ENCODE peak calls at places on chromosome X, in seven cellular contexts. J is heart left ventricle, E is transverse colon, U is lower leg skin, N is sigmoid colon, Q is H1, C is IMR-90. O is an unnamed sample.
A peak's percentile ranks its signal among the peaks of the same experiment; 100 is the strongest.

GRCh38 chrX:9710332-9710731 is 55.3 kb downstream of the GPR143 start:
- DNase-seq in J (no peak), E (no peak), U (no peak), N (no peak), Q (no peak), C (no peak), O (no peak)

GRCh38 chrX:120857240-120857639 is 18.4 kb downstream of the CT47B1 start:
- DNase-seq in J (no peak), E (no peak), U (no peak), N (no peak), Q (peak; percentile 29), C (no peak), O (no peak)

GRCh38 chrX:108426262-108426661 is 12.0 kb downstream of the COL4A6 start:
- DNase-seq in J (no peak), E (no peak), U (no peak), N (no peak), Q (no peak), C (no peak), O (no peak)

GRCh38 chrX:108601276-108601675 is 135.1 kb downstream of the IRS4 start:
- DNase-seq in J (no peak), E (no peak), U (no peak), N (no peak), Q (no peak), C (no peak), O (no peak)

GRCh38 chrX:19440713-19441112 is 74.6 kb downstream of the MAP3K15 start:
- DNase-seq in J (no peak), E (no peak), U (peak; percentile 12), N (no peak), Q (no peak), C (peak; percentile 33), O (peak; percentile 23)

GRCh38 chrX:53441531-53442321 is 7.6 kb upstream of the HSD17B10 start:
- DNase-seq in J (peak; percentile 76), E (peak; percentile 87), U (peak; percentile 34), N (peak; percentile 91), Q (no peak), C (peak; percentile 49), O (peak; percentile 75)

GRCh38 chrX:37291924-37292323 is 57.2 kb upstream of the PRRG1 start:
- DNase-seq in J (no peak), E (no peak), U (no peak), N (no peak), Q (no peak), C (no peak), O (no peak)

GRCh38 chrX:20372533-20372932 is 105.8 kb upstream of the RPS6KA3 start:
- DNase-seq in J (no peak), E (no peak), U (no peak), N (no peak), Q (no peak), C (no peak), O (no peak)

GRCh38 chrX:13235930-13236329 is 83.9 kb downstream of the ATXN3L start:
- DNase-seq in J (no peak), E (no peak), U (no peak), N (no peak), Q (no peak), C (no peak), O (no peak)

GRCh38 chrX:53256446-53257041 is 24.8 kb downstream of the IQSEC2 start:
- DNase-seq in J (no peak), E (no peak), U (no peak), N (peak; percentile 50), Q (no peak), C (no peak), O (no peak)

GRCh38 chrX:150234126-150234525 is 129.0 kb upstream of the MAMLD1 start:
- DNase-seq in J (no peak), E (no peak), U (no peak), N (no peak), Q (no peak), C (peak; percentile 23), O (no peak)

GRCh38 chrX:69197690-69198089 is 32.4 kb upstream of the PJA1 start:
- DNase-seq in J (no peak), E (no peak), U (no peak), N (no peak), Q (no peak), C (no peak), O (no peak)

GRCh38 chrX:132470830-132471229 is 18.0 kb downstream of the MBNL3 start:
- DNase-seq in J (no peak), E (no peak), U (no peak), N (no peak), Q (no peak), C (no peak), O (no peak)

GRCh38 chrX:16719334-16720084 is at the start of gene SYAP1:
- DNase-seq in J (peak; percentile 94), E (peak; percentile 99), U (peak; percentile 90), N (peak; percentile 99), Q (peak; percentile 70), C (peak; percentile 99), O (peak; percentile 95)

GRCh38 chrX:85620466-85620865 is 241.0 kb upstream of the POF1B start:
- DNase-seq in J (no peak), E (no peak), U (no peak), N (no peak), Q (no peak), C (no peak), O (no peak)

GRCh38 chrX:109974906-109975655 is 27.8 kb upstream of the TMEM164 start:
- DNase-seq in J (no peak), E (no peak), U (no peak), N (no peak), Q (no peak), C (no peak), O (no peak)

GRCh38 chrX:39815621-39816020 is 282.1 kb downstream of the BCOR start:
- DNase-seq in J (no peak), E (no peak), U (no peak), N (no peak), Q (no peak), C (peak; percentile 7), O (no peak)

GRCh38 chrX:74453178-74453577 is 31.9 kb downstream of the SLC16A2 start:
- DNase-seq in J (no peak), E (no peak), U (no peak), N (no peak), Q (no peak), C (no peak), O (no peak)

GRCh38 chrX:42738552-42738951 is 39.4 kb downstream of the PPP1R2C start:
- DNase-seq in J (no peak), E (no peak), U (no peak), N (no peak), Q (no peak), C (no peak), O (no peak)

GRCh38 chrX:137428251-137428661 is 137.7 kb upstream of the ZIC3 start:
- DNase-seq in J (no peak), E (no peak), U (no peak), N (no peak), Q (no peak), C (no peak), O (no peak)

GRCh38 chrX:10239611-10240064 is 82.9 kb downstream of the CLCN4 start:
- DNase-seq in J (no peak), E (no peak), U (peak; percentile 24), N (peak; percentile 68), Q (no peak), C (peak; percentile 77), O (no peak)

GRCh38 chrX:22278375-22278774 is 5.7 kb downstream of the CBLL2 start:
- DNase-seq in J (no peak), E (no peak), U (no peak), N (no peak), Q (no peak), C (no peak), O (no peak)

GRCh38 chrX:139931646-139932076 is 1.2 kb downstream of the ATP11C start:
- DNase-seq in J (no peak), E (no peak), U (peak; percentile 14), N (no peak), Q (no peak), C (no peak), O (no peak)

GRCh38 chrX:150772150-150772970 is 79.2 kb downstream of the MTMR1 start:
- DNase-seq in J (peak; percentile 67), E (peak; percentile 82), U (peak; percentile 52), N (peak; percentile 85), Q (peak; percentile 21), C (peak; percentile 45), O (peak; percentile 83)

GRCh38 chrX:1502241-1502640 is 34.7 kb downstream of the P2RY8 start:
- DNase-seq in J (no peak), E (peak; percentile 44), U (no peak), N (no peak), Q (no peak), C (no peak), O (no peak)
- TF ChIP-seq POLR2A in J (no peak), E (no peak), U (no peak), N (no peak), Q (no peak), C (no peak), O (no peak)

DNA sequence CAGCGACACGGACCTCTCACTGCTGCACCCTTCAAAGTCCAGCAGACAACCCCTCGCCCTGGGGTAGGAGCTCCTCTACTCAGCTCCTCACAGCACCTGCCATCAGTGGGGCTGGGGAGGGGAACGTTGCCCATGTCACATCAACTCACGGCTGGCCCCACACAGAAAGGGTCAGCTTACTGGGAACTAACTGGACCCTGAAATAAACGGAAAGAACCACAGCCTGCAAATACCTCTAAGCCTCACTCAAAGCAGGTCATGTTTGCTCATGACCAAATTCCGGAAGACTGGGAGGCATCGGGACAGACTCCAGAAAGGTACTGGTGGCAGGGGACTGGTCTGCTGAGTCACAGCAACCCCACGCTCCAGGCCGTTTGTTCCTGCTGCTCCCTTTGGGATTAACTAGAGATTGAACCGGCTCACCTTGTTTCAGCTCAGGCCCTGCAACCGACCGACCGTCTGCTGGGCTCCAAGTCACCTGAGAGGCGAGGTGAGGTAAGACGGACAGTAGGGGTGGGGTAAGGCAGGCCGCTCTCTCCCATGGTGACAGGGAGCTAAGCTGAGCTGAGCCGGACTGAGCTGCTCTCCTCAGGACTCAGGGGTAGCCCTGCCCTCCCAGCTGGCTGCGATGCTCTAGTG is 5.6 kb downstream of the G6PD start:
- DNase-seq in J (no peak), E (no peak), U (no peak), N (no peak), Q (no peak), C (no peak), O (no peak)
- TF ChIP-seq POLR2A in J (no peak), E (no peak), U (no peak), N (no peak), Q (no peak), C (no peak), O (no peak)

DNA sequence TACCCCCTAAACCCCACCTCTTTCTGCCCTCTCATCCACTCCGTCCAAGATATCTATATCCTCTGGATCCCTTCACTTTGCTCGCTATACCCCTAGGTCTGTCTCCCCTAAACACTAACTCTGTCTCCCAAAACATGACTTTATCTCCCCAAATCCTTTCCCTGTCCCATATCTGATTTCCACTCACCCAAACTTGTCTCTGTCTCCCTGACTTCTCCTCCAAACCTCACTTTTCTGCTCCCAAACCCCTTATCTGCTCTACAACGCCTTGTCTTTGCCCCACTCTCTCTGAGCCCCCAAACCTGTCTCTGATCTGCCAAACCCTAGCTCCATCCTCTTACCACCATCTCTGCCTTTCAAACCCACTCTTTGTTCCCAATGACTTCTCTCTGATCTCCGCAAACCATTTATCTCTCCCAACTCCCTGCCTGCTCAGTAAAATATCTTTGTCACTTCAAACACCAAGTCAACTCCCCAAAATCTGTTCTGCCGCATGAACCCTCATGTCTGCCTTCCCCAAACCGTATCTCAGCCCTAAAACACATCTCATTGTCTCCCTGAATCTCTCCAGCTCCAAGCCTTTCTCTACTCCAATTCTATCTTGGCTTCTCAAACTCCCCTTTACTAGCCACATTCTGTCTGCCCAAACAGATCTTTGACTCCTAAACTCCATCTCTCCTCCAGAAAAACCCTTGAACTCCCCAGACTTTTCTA is 592 bp downstream of the GATA1 start:
- DNase-seq in J (no peak), E (no peak), U (no peak), N (no peak), Q (no peak), C (no peak), O (no peak)
- TF ChIP-seq POLR2A in J (no peak), E (no peak), U (no peak), N (no peak), Q (no peak), C (no peak), O (no peak)

GRCh38 chrX:71365876-71366673 is at the start of gene TAF1:
- DNase-seq in J (peak; percentile 94), E (peak; percentile 95), U (peak; percentile 95), N (peak; percentile 98), Q (peak; percentile 75), C (peak; percentile 97), O (peak; percentile 96)
- TF ChIP-seq POLR2A in J (peak; percentile 54), E (peak; percentile 90), U (peak; percentile 40), N (no peak), Q (peak; percentile 21), C (peak; percentile 68), O (peak; percentile 7)

O was measured in testis.